ENCODE peak calls at places on chromosomes 1 and 21, in six cellular contexts. F is neuronal stem cell, T is IMR-90, I is H1, R is trophoblast cell, H is H9. W is an unnamed sample.

GRCh38 chr1:58395355-58395754 is 151.2 kb downstream of the OMA1 start:
- DNase-seq in I (no peak), H (peak), R (no peak), F (no peak), T (peak), W (peak)

GRCh38 chr1:201912832-201913231 is 24.1 kb downstream of the SHISA4 start:
- DNase-seq in F (no peak), T (peak), R (peak), H (no peak), I (no peak), W (peak)

GRCh38 chr1:42340093-42340492 is 5.1 kb upstream of the FOXJ3 start:
- DNase-seq in F (no peak), I (no peak), T (peak), H (no peak), R (no peak), W (peak)

GRCh38 chr1:119438761-119439160 is 23.8 kb downstream of the HSD3B2 start:
- DNase-seq in T (no peak), R (no peak), H (no peak), F (no peak), I (no peak), W (no peak)

GRCh38 chr1:36183309-36183856 is 27.4 kb downstream of the MAP7D1 start:
- DNase-seq in H (no peak), R (no peak), I (no peak), T (no peak), F (no peak), W (no peak)

GRCh38 chr1:173476664-173477285 is 360 bp upstream of the PRDX6 start:
- DNase-seq in I (peak), F (peak), R (peak), H (peak), T (peak), W (peak)

GRCh38 chr1:190754769-190755168 is 277.1 kb upstream of the BRINP3 start:
- DNase-seq in F (no peak), H (no peak), R (no peak), T (peak), I (no peak), W (no peak)

GRCh38 chr21:45943630-45944540 is 37.7 kb upstream of the COL6A1 start:
- DNase-seq in F (no peak), I (no peak), H (no peak), R (no peak), T (no peak), W (no peak)

GRCh38 chr21:38830667-38831525 is 25.2 kb downstream of the ETS2 start:
- DNase-seq in F (no peak), T (no peak), R (peak), I (no peak), H (no peak), W (no peak)
- H3K9ac ChIP-seq in F (no peak), T (peak), R (no peak), I (no peak), H (no peak), W (peak)

DNA sequence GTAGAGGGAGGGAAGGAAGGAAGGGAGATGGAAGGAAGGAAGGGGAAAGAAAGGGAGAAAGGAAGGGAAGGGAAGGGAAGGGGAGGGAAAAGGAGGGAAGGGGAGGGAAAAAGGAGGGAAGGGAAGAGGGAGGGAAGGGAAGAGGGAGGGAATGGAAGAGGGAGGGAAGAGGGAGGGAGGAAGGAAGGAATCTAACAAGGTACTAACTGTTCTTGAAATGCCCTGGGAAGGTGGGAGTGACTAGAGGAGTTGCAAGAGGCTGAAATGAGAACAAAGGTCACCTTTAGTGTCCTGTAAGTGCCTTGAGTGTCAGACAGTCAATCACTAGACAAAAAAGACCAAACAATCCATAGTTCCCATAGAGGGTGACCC is 2.3 kb upstream of the ATP2B4 start:
- DNase-seq in R (no peak), T (no peak), F (no peak), I (no peak), H (no peak), W (no peak)
- H4K91ac ChIP-seq in R (no peak), T (no peak), F (no peak), I (no peak), H (no peak), W (no peak)

GRCh38 chr1:192807221-192807967 is 1.4 kb upstream of the RGS2 start:
- DNase-seq in F (no peak), T (peak), I (no peak), R (no peak), H (no peak), W (peak)

GRCh38 chr1:192809286-192810252 is 730 bp downstream of the RGS2 start:
- DNase-seq in T (peak), R (no peak), I (no peak), F (peak), H (no peak), W (no peak)

GRCh38 chr1:192805832-192806323 is 3.0 kb upstream of the RGS2 start:
- DNase-seq in R (peak), I (no peak), F (no peak), H (no peak), T (peak), W (peak)

GRCh38 chr1:192808588-192809285 is at the start of gene RGS2:
- DNase-seq in H (peak), R (peak), T (peak), F (peak), I (peak), W (peak)

DNA sequence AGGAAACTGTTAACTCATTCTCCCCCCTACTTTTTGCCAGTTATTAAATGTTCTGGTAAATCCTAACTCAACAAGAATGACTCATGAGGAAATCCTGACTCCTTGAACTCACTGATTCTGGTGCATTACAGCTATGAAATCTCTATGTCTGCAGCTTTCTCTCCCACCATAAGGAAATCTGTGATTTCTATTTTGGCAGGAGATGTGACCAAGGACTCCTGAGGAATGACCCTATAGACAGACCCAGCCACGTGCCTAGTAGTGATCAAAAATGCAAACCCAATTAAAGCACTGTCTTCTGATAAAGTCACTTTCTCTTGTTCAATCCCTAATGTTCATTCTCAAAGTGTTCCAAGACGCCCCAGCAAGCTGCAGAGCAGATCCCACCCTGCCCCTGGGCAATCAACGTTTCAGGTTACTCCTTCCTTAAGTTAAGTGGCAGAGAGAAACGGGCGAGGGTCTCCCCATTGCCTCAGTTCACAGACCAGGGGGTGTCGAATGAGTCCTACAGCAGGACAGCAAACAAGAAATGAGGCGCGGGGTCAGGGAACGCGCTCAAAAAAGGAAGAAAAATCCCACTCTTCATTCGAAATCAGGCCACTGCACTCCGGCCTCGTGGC is 761 bp upstream of the RGS2 start:
- DNase-seq in I (no peak), H (no peak), F (no peak), R (no peak), T (peak), W (peak)
- H3K9ac ChIP-seq in I (peak), H (peak), F (no peak), R (peak), T (peak), W (peak)

GRCh38 chr1:35031103-35031452 is 667 bp downstream of the ZMYM6 start:
- DNase-seq in I (no peak), R (peak), F (no peak), H (peak), T (peak), W (peak)
- H4K91ac ChIP-seq in I (no peak), R (no peak), F (no peak), H (no peak), T (peak), W (no peak)

DNA sequence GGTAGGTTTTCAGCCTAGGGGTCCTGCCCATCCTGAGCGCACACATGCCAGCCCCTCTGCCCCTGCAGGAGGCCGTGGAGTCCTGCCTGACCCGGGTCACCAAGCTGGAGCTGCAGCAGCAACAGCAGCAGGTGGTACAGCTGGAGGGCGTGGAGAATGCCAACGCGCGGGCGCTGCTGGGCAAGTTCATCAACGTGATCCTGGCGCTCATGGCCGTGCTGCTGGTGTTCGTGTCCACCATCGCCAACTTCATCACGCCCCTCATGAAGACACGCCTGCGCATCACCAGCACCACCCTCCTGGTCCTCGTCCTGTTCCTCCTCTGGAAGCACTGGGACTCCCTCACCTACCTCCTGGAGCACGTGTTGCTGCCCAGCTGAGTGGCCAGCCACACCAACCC is 44.0 kb downstream of the TMCC2 start:
- DNase-seq in I (no peak), F (no peak), T (no peak), R (no peak), H (no peak), W (no peak)
- H3K9ac ChIP-seq in I (no peak), F (peak), T (no peak), R (no peak), H (no peak), W (no peak)

GRCh38 chr1:85936470-85936869 is 220.1 kb downstream of the COL24A1 start:
- DNase-seq in H (no peak), R (no peak), I (no peak), F (no peak), T (no peak), W (no peak)
- H4K91ac ChIP-seq in H (no peak), R (no peak), I (no peak), F (no peak), T (no peak), W (no peak)

GRCh38 chr1:212917134-212917485 is 33.2 kb upstream of the VASH2 start:
- DNase-seq in H (no peak), F (no peak), I (no peak), T (no peak), R (no peak), W (no peak)
- H3K9ac ChIP-seq in H (no peak), F (peak), I (no peak), T (no peak), R (no peak), W (no peak)

W was measured in mesenchymal stem cell.